ENCODE peak calls at places on chromosomes 11 and 22, in eight cellular contexts. One of them, this sample, is unnamed.

GRCh38 chr11:68983816-68984215 is 3.0 kb upstream of the MRGPRD start:
- DNase-seq in fibroblast of lung: no peak
- DNase-seq in tibial artery: no peak
- DNase-seq in kidney: peak
- DNase-seq in vagina: peak
- DNase-seq in AG09309: no peak
- DNase-seq in A549: no peak
- DNase-seq in psoas muscle: no peak
- DNase-seq in this sample: no peak

GRCh38 chr22:39472570-39473556 is 16.1 kb downstream of the MGAT3 start:
- DNase-seq in psoas muscle: no peak
- DNase-seq in kidney: no peak
- DNase-seq in tibial artery: no peak
- DNase-seq in vagina: no peak
- DNase-seq in AG09309: no peak
- DNase-seq in fibroblast of lung: no peak
- DNase-seq in A549: no peak
- DNase-seq in this sample: no peak

GRCh38 chr22:30234786-30235470 is 11.6 kb downstream of the LIF start:
- DNase-seq in fibroblast of lung: peak
- DNase-seq in vagina: no peak
- DNase-seq in A549: no peak
- DNase-seq in psoas muscle: no peak
- DNase-seq in AG09309: peak
- DNase-seq in kidney: no peak
- DNase-seq in tibial artery: no peak
- DNase-seq in this sample: peak

GRCh38 chr22:40156001-40156516 is 21.7 kb upstream of the TNRC6B start:
- DNase-seq in kidney: no peak
- DNase-seq in psoas muscle: no peak
- DNase-seq in A549: peak
- DNase-seq in tibial artery: no peak
- DNase-seq in fibroblast of lung: peak
- DNase-seq in vagina: no peak
- DNase-seq in AG09309: no peak
- DNase-seq in this sample: no peak

GRCh38 chr22:30282616-30283046 is 6.7 kb downstream of the CASTOR1 start:
- DNase-seq in AG09309: no peak
- DNase-seq in A549: no peak
- DNase-seq in vagina: no peak
- DNase-seq in fibroblast of lung: no peak
- DNase-seq in tibial artery: no peak
- DNase-seq in psoas muscle: no peak
- DNase-seq in kidney: no peak
- DNase-seq in this sample: no peak

GRCh38 chr11:125226701-125227100 is 62.1 kb downstream of the PKNOX2 start:
- DNase-seq in tibial artery: no peak
- DNase-seq in A549: no peak
- DNase-seq in fibroblast of lung: no peak
- DNase-seq in AG09309: no peak
- DNase-seq in kidney: no peak
- DNase-seq in psoas muscle: peak
- DNase-seq in vagina: no peak
- DNase-seq in this sample: no peak

GRCh38 chr22:35995772-35996171 is 32.9 kb downstream of the RBFOX2 start:
- DNase-seq in psoas muscle: peak
- DNase-seq in A549: no peak
- DNase-seq in vagina: peak
- DNase-seq in AG09309: peak
- DNase-seq in kidney: peak
- DNase-seq in tibial artery: peak
- DNase-seq in fibroblast of lung: peak
- DNase-seq in this sample: peak

GRCh38 chr11:3995949-3996554 is 98.5 kb upstream of the RRM1 start:
- DNase-seq in kidney: no peak
- DNase-seq in AG09309: no peak
- DNase-seq in fibroblast of lung: no peak
- DNase-seq in A549: no peak
- DNase-seq in psoas muscle: no peak
- DNase-seq in tibial artery: no peak
- DNase-seq in vagina: no peak
- DNase-seq in this sample: no peak

GRCh38 chr22:42938976-42939375 is 76.0 kb downstream of the PACSIN2 start:
- DNase-seq in fibroblast of lung: no peak
- DNase-seq in vagina: no peak
- DNase-seq in psoas muscle: no peak
- DNase-seq in tibial artery: peak
- DNase-seq in kidney: no peak
- DNase-seq in AG09309: no peak
- DNase-seq in A549: no peak
- DNase-seq in this sample: no peak

GRCh38 chr11:73493838-73494598 is 103.9 kb downstream of the FAM168A start:
- DNase-seq in tibial artery: no peak
- DNase-seq in vagina: no peak
- DNase-seq in kidney: no peak
- DNase-seq in AG09309: no peak
- DNase-seq in A549: no peak
- DNase-seq in psoas muscle: no peak
- DNase-seq in fibroblast of lung: peak
- DNase-seq in this sample: peak

GRCh38 chr11:70778828-70779365 is 380.6 kb downstream of the CTTN start:
- DNase-seq in fibroblast of lung: no peak
- DNase-seq in kidney: no peak
- DNase-seq in tibial artery: no peak
- DNase-seq in psoas muscle: no peak
- DNase-seq in A549: no peak
- DNase-seq in AG09309: no peak
- DNase-seq in vagina: no peak
- DNase-seq in this sample: no peak

GRCh38 chr22:35313311-35314121 is 13.8 kb downstream of the TOM1 start:
- DNase-seq in fibroblast of lung: peak
- DNase-seq in vagina: no peak
- DNase-seq in AG09309: peak
- DNase-seq in kidney: no peak
- DNase-seq in psoas muscle: peak
- DNase-seq in tibial artery: peak
- DNase-seq in A549: peak
- DNase-seq in this sample: peak

DNA sequence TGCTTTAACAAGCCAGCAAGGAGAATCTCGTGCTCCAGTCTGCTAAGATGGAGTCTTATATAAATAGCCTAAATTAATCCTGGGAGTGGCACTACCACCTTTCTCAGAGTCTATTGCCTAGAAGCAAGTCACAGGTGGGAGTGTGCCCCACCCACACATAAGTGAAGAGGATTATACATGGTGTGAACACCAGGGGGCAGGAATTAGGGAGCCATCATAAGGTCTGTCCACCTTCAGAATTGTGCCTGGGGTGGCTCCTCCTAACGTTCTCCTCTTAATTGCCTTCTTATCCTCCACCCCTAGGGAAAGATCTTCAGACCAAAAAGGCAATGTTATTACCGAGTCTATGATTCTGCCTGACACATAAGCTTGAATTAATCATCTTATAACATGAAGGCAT is 276.8 kb upstream of the SESN3 start:
- DNase-seq in vagina: no peak
- DNase-seq in psoas muscle: no peak
- DNase-seq in kidney: no peak
- DNase-seq in AG09309: no peak
- DNase-seq in fibroblast of lung: no peak
- DNase-seq in tibial artery: no peak
- DNase-seq in A549: no peak
- DNase-seq in this sample: no peak
- TF ChIP-seq CTCF in vagina: no peak
- TF ChIP-seq CTCF in psoas muscle: no peak
- TF ChIP-seq CTCF in kidney: no peak
- TF ChIP-seq CTCF in AG09309: no peak
- TF ChIP-seq CTCF in fibroblast of lung: no peak
- TF ChIP-seq CTCF in tibial artery: no peak
- TF ChIP-seq CTCF in A549: no peak
- TF ChIP-seq CTCF in this sample: no peak

DNA sequence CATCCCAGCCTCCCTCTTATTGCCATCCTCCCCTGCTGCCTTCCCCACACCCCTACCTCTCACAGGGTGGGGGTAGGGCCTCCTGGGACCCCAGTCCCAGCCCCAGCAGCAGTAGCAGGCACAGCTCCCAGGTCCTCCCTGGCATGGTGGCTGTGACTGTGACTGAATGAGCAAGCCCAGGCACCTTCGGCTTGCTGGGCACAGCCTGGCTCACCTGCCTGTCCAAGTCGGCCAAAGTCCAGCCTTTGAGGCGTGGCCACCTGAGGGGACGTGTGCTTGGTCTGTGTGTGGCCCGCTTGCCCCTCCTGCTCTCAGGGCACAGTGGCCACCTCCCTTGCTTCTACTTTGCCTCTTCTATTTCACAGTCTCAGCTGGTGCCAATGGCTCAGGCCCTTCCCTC is at the start of gene TREH:
- DNase-seq in vagina: no peak
- DNase-seq in AG09309: no peak
- DNase-seq in tibial artery: peak
- DNase-seq in fibroblast of lung: no peak
- DNase-seq in kidney: no peak
- DNase-seq in A549: no peak
- DNase-seq in psoas muscle: peak
- DNase-seq in this sample: no peak
- H3K4me3 ChIP-seq in vagina: no peak
- H3K4me3 ChIP-seq in AG09309: no peak
- H3K4me3 ChIP-seq in tibial artery: no peak
- H3K4me3 ChIP-seq in fibroblast of lung: no peak
- H3K4me3 ChIP-seq in kidney: peak
- H3K4me3 ChIP-seq in A549: no peak
- H3K4me3 ChIP-seq in psoas muscle: no peak
- H3K4me3 ChIP-seq in this sample: no peak

DNA sequence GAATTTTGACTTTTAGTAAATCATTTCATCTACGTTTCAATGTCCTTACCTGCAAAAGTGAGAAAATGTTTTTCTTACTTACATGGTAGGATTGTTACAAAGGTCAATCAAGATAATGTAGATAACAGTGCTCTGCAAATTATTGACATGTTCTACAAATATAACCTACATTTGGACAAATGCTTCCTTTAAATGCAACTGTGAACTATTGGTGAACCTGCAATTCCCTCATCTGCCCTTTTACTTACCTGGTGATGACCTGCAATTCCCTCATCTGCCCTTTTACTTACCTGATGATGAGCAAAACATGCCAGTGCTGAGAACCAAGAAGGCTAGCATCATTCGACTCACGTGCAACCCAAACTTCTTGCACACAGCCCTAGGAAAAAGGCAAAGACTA is 11.1 kb downstream of the ALG9 start:
- DNase-seq in fibroblast of lung: no peak
- DNase-seq in A549: no peak
- DNase-seq in AG09309: no peak
- DNase-seq in psoas muscle: no peak
- DNase-seq in vagina: no peak
- DNase-seq in tibial artery: no peak
- DNase-seq in kidney: no peak
- DNase-seq in this sample: no peak
- TF ChIP-seq CTCF in fibroblast of lung: no peak
- TF ChIP-seq CTCF in A549: no peak
- TF ChIP-seq CTCF in AG09309: no peak
- TF ChIP-seq CTCF in psoas muscle: no peak
- TF ChIP-seq CTCF in vagina: no peak
- TF ChIP-seq CTCF in tibial artery: no peak
- TF ChIP-seq CTCF in kidney: no peak
- TF ChIP-seq CTCF in this sample: no peak

GRCh38 chr11:82858133-82858532 is 42.1 kb downstream of the PRCP start:
- DNase-seq in vagina: no peak
- DNase-seq in fibroblast of lung: no peak
- DNase-seq in A549: no peak
- DNase-seq in kidney: no peak
- DNase-seq in psoas muscle: no peak
- DNase-seq in AG09309: no peak
- DNase-seq in tibial artery: no peak
- DNase-seq in this sample: no peak
- H3K4me3 ChIP-seq in vagina: no peak
- H3K4me3 ChIP-seq in fibroblast of lung: no peak
- H3K4me3 ChIP-seq in A549: no peak
- H3K4me3 ChIP-seq in kidney: no peak
- H3K4me3 ChIP-seq in psoas muscle: no peak
- H3K4me3 ChIP-seq in AG09309: no peak
- H3K4me3 ChIP-seq in tibial artery: no peak
- H3K4me3 ChIP-seq in this sample: no peak

DNA sequence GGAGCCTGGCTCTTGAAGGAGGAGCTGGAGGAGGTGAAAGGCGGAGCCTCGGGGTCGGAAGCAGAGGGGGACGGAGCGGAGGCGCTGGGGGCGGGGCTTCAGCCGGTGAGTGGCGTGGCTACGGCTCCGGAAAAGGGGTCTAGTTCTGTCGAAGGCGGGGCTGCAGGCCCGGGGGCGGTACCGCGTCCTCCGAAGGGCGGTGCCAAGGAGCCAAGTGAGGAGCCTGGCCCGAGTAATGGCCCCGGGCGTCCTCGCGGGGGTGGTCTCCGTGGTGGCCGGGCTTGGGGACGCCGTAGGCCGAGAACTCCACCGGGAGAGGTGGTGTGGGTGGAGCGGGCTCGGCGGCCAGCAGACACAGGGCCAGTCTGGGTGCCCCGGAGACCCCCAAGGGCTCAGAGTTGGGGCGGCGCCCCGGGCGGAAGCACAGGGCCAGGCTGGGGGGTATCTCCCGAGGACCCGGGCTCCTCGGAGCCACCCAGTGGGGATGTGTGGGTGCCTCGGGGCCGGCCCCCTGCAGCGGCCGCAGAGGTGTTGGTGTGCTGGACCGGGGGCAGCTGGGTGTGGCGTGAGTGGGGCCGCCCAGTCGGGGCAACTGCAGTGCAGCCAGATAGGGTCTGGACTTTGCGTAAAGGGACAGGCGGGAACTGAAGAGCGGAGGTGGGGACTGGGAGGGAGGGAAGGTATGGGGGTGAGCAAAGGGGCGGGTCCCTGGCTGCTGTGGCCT is 697 bp downstream of the FKBP2 start:
- DNase-seq in kidney: peak
- DNase-seq in AG09309: peak
- DNase-seq in fibroblast of lung: peak
- DNase-seq in A549: peak
- DNase-seq in tibial artery: peak
- DNase-seq in vagina: peak
- DNase-seq in psoas muscle: peak
- DNase-seq in this sample: peak
- TF ChIP-seq CTCF in kidney: peak
- TF ChIP-seq CTCF in AG09309: no peak
- TF ChIP-seq CTCF in fibroblast of lung: no peak
- TF ChIP-seq CTCF in A549: no peak
- TF ChIP-seq CTCF in tibial artery: no peak
- TF ChIP-seq CTCF in vagina: no peak
- TF ChIP-seq CTCF in psoas muscle: no peak
- TF ChIP-seq CTCF in this sample: no peak

This sample was measured in astrocyte of the cerebellum.